ENCODE peak calls at places on chromosomes 7 and 10, in ten cellular contexts. One of them, this sample, is unnamed.

GRCh38 chr7:16801111-16801542 is 3.7 kb downstream of the AGR2 start:
- DNase-seq in stimulated activated CD8-positive, alpha-beta memory T cell treated with anti-CD3 and anti-CD28 coated beads, Interleukin-4, amount 100 ng/mL, for 4 hours: no peak
- DNase-seq in KBM-7: peak; percentile 47
- DNase-seq in IMR-90: peak; percentile 83
- DNase-seq in EL: peak; percentile 83
- DNase-seq in fibroblast of lung: peak; percentile 67
- DNase-seq in cardiac muscle cell: peak; percentile 55
- DNase-seq in ureter: no peak
- DNase-seq in stimulated activated CD4-positive, alpha-beta T cell treated with anti-CD3 and anti-CD28 coated beads, TNF-alpha, amount 100 ng/mL, for 24 hours: no peak
- DNase-seq in stimulated activated naive CD4-positive, alpha-beta T cell: no peak
- DNase-seq in this sample: no peak

GRCh38 chr10:29414501-29414900 is 125.6 kb downstream of the LYZL1 start:
- DNase-seq in stimulated activated CD4-positive, alpha-beta T cell treated with anti-CD3 and anti-CD28 coated beads, TNF-alpha, amount 100 ng/mL, for 24 hours: no peak
- DNase-seq in cardiac muscle cell: no peak
- DNase-seq in stimulated activated naive CD4-positive, alpha-beta T cell: no peak
- DNase-seq in EL: no peak
- DNase-seq in ureter: no peak
- DNase-seq in IMR-90: no peak
- DNase-seq in fibroblast of lung: no peak
- DNase-seq in KBM-7: no peak
- DNase-seq in stimulated activated CD8-positive, alpha-beta memory T cell treated with anti-CD3 and anti-CD28 coated beads, Interleukin-4, amount 100 ng/mL, for 4 hours: no peak
- DNase-seq in this sample: no peak

GRCh38 chr10:60456053-60456452 is 66.4 kb upstream of the ANK3 start:
- DNase-seq in EL: peak; percentile 57
- DNase-seq in fibroblast of lung: no peak
- DNase-seq in IMR-90: peak; percentile 27
- DNase-seq in stimulated activated CD4-positive, alpha-beta T cell treated with anti-CD3 and anti-CD28 coated beads, TNF-alpha, amount 100 ng/mL, for 24 hours: no peak
- DNase-seq in stimulated activated naive CD4-positive, alpha-beta T cell: no peak
- DNase-seq in stimulated activated CD8-positive, alpha-beta memory T cell treated with anti-CD3 and anti-CD28 coated beads, Interleukin-4, amount 100 ng/mL, for 4 hours: no peak
- DNase-seq in ureter: no peak
- DNase-seq in cardiac muscle cell: no peak
- DNase-seq in KBM-7: no peak
- DNase-seq in this sample: no peak

GRCh38 chr10:11149499-11149898 is 131.8 kb downstream of the CELF2 start:
- DNase-seq in stimulated activated naive CD4-positive, alpha-beta T cell: peak; percentile 79
- DNase-seq in KBM-7: peak; percentile 61
- DNase-seq in stimulated activated CD4-positive, alpha-beta T cell treated with anti-CD3 and anti-CD28 coated beads, TNF-alpha, amount 100 ng/mL, for 24 hours: no peak
- DNase-seq in EL: no peak
- DNase-seq in stimulated activated CD8-positive, alpha-beta memory T cell treated with anti-CD3 and anti-CD28 coated beads, Interleukin-4, amount 100 ng/mL, for 4 hours: no peak
- DNase-seq in ureter: no peak
- DNase-seq in cardiac muscle cell: no peak
- DNase-seq in fibroblast of lung: no peak
- DNase-seq in IMR-90: no peak
- DNase-seq in this sample: no peak

GRCh38 chr10:17206210-17206709 is 4.8 kb upstream of the TRDMT1 start:
- DNase-seq in IMR-90: peak; percentile 93
- DNase-seq in ureter: no peak
- DNase-seq in fibroblast of lung: peak; percentile 59
- DNase-seq in stimulated activated CD4-positive, alpha-beta T cell treated with anti-CD3 and anti-CD28 coated beads, TNF-alpha, amount 100 ng/mL, for 24 hours: no peak
- DNase-seq in cardiac muscle cell: no peak
- DNase-seq in stimulated activated naive CD4-positive, alpha-beta T cell: peak; percentile 66
- DNase-seq in stimulated activated CD8-positive, alpha-beta memory T cell treated with anti-CD3 and anti-CD28 coated beads, Interleukin-4, amount 100 ng/mL, for 4 hours: no peak
- DNase-seq in EL: peak; percentile 88
- DNase-seq in KBM-7: peak; percentile 67
- DNase-seq in this sample: no peak

GRCh38 chr10:74518076-74518475 is 308.3 kb upstream of the KAT6B start:
- DNase-seq in cardiac muscle cell: no peak
- DNase-seq in stimulated activated naive CD4-positive, alpha-beta T cell: no peak
- DNase-seq in KBM-7: no peak
- DNase-seq in EL: no peak
- DNase-seq in stimulated activated CD4-positive, alpha-beta T cell treated with anti-CD3 and anti-CD28 coated beads, TNF-alpha, amount 100 ng/mL, for 24 hours: no peak
- DNase-seq in stimulated activated CD8-positive, alpha-beta memory T cell treated with anti-CD3 and anti-CD28 coated beads, Interleukin-4, amount 100 ng/mL, for 4 hours: no peak
- DNase-seq in IMR-90: no peak
- DNase-seq in ureter: no peak
- DNase-seq in fibroblast of lung: peak; percentile 9
- DNase-seq in this sample: no peak

GRCh38 chr7:91267558-91267955 is 3.3 kb downstream of the FZD1 start:
- DNase-seq in fibroblast of lung: peak; percentile 54
- DNase-seq in stimulated activated CD8-positive, alpha-beta memory T cell treated with anti-CD3 and anti-CD28 coated beads, Interleukin-4, amount 100 ng/mL, for 4 hours: no peak
- DNase-seq in cardiac muscle cell: no peak
- DNase-seq in KBM-7: no peak
- DNase-seq in EL: no peak
- DNase-seq in stimulated activated CD4-positive, alpha-beta T cell treated with anti-CD3 and anti-CD28 coated beads, TNF-alpha, amount 100 ng/mL, for 24 hours: no peak
- DNase-seq in ureter: no peak
- DNase-seq in IMR-90: peak; percentile 75
- DNase-seq in stimulated activated naive CD4-positive, alpha-beta T cell: no peak
- DNase-seq in this sample: no peak

GRCh38 chr7:32206987-32207386 is 136.8 kb upstream of the PDE1C start:
- DNase-seq in EL: peak; percentile 40
- DNase-seq in stimulated activated CD4-positive, alpha-beta T cell treated with anti-CD3 and anti-CD28 coated beads, TNF-alpha, amount 100 ng/mL, for 24 hours: no peak
- DNase-seq in fibroblast of lung: peak; percentile 1
- DNase-seq in IMR-90: peak; percentile 3
- DNase-seq in KBM-7: peak; percentile 3
- DNase-seq in ureter: no peak
- DNase-seq in stimulated activated CD8-positive, alpha-beta memory T cell treated with anti-CD3 and anti-CD28 coated beads, Interleukin-4, amount 100 ng/mL, for 4 hours: no peak
- DNase-seq in cardiac muscle cell: peak; percentile 70
- DNase-seq in stimulated activated naive CD4-positive, alpha-beta T cell: no peak
- DNase-seq in this sample: peak; percentile 89

GRCh38 chr7:39181398-39181797 is 203.7 kb downstream of the POU6F2 start:
- DNase-seq in ureter: no peak
- DNase-seq in IMR-90: no peak
- DNase-seq in stimulated activated naive CD4-positive, alpha-beta T cell: no peak
- DNase-seq in cardiac muscle cell: no peak
- DNase-seq in stimulated activated CD8-positive, alpha-beta memory T cell treated with anti-CD3 and anti-CD28 coated beads, Interleukin-4, amount 100 ng/mL, for 4 hours: no peak
- DNase-seq in stimulated activated CD4-positive, alpha-beta T cell treated with anti-CD3 and anti-CD28 coated beads, TNF-alpha, amount 100 ng/mL, for 24 hours: no peak
- DNase-seq in EL: no peak
- DNase-seq in fibroblast of lung: no peak
- DNase-seq in KBM-7: no peak
- DNase-seq in this sample: no peak

GRCh38 chr7:78080811-78081210 is 282.2 kb downstream of the PHTF2 start:
- DNase-seq in ureter: no peak
- DNase-seq in IMR-90: peak; percentile 35
- DNase-seq in stimulated activated naive CD4-positive, alpha-beta T cell: no peak
- DNase-seq in stimulated activated CD8-positive, alpha-beta memory T cell treated with anti-CD3 and anti-CD28 coated beads, Interleukin-4, amount 100 ng/mL, for 4 hours: no peak
- DNase-seq in fibroblast of lung: no peak
- DNase-seq in KBM-7: no peak
- DNase-seq in EL: no peak
- DNase-seq in cardiac muscle cell: no peak
- DNase-seq in stimulated activated CD4-positive, alpha-beta T cell treated with anti-CD3 and anti-CD28 coated beads, TNF-alpha, amount 100 ng/mL, for 24 hours: no peak
- DNase-seq in this sample: no peak

GRCh38 chr7:17405786-17406185 is 107.3 kb downstream of the AHR start:
- DNase-seq in EL: peak; percentile 96
- DNase-seq in stimulated activated CD4-positive, alpha-beta T cell treated with anti-CD3 and anti-CD28 coated beads, TNF-alpha, amount 100 ng/mL, for 24 hours: no peak
- DNase-seq in stimulated activated naive CD4-positive, alpha-beta T cell: no peak
- DNase-seq in stimulated activated CD8-positive, alpha-beta memory T cell treated with anti-CD3 and anti-CD28 coated beads, Interleukin-4, amount 100 ng/mL, for 4 hours: no peak
- DNase-seq in fibroblast of lung: peak; percentile 88
- DNase-seq in IMR-90: peak; percentile 96
- DNase-seq in ureter: no peak
- DNase-seq in cardiac muscle cell: no peak
- DNase-seq in KBM-7: no peak
- DNase-seq in this sample: no peak

GRCh38 chr10:70478191-70479160 is at the start of gene PALD1:
- DNase-seq in stimulated activated CD4-positive, alpha-beta T cell treated with anti-CD3 and anti-CD28 coated beads, TNF-alpha, amount 100 ng/mL, for 24 hours: peak; percentile 22
- DNase-seq in cardiac muscle cell: peak; percentile 71
- DNase-seq in stimulated activated naive CD4-positive, alpha-beta T cell: peak; percentile 31
- DNase-seq in KBM-7: peak; percentile 88
- DNase-seq in IMR-90: no peak
- DNase-seq in ureter: peak; percentile 76
- DNase-seq in stimulated activated CD8-positive, alpha-beta memory T cell treated with anti-CD3 and anti-CD28 coated beads, Interleukin-4, amount 100 ng/mL, for 4 hours: peak; percentile 33
- DNase-seq in EL: peak; percentile 64
- DNase-seq in fibroblast of lung: peak; percentile 33
- DNase-seq in this sample: no peak

GRCh38 chr7:80135306-80136104 is 874 bp downstream of the GNAI1 start:
- DNase-seq in stimulated activated CD4-positive, alpha-beta T cell treated with anti-CD3 and anti-CD28 coated beads, TNF-alpha, amount 100 ng/mL, for 24 hours: no peak
- DNase-seq in EL: peak; percentile 47
- DNase-seq in KBM-7: no peak
- DNase-seq in ureter: peak; percentile 52
- DNase-seq in cardiac muscle cell: peak; percentile 44
- DNase-seq in IMR-90: peak; percentile 32
- DNase-seq in fibroblast of lung: peak; percentile 41
- DNase-seq in stimulated activated naive CD4-positive, alpha-beta T cell: peak; percentile 49
- DNase-seq in stimulated activated CD8-positive, alpha-beta memory T cell treated with anti-CD3 and anti-CD28 coated beads, Interleukin-4, amount 100 ng/mL, for 4 hours: no peak
- DNase-seq in this sample: no peak

GRCh38 chr7:46881507-46882127 is 700.3 kb downstream of the TNS3 start:
- DNase-seq in stimulated activated CD8-positive, alpha-beta memory T cell treated with anti-CD3 and anti-CD28 coated beads, Interleukin-4, amount 100 ng/mL, for 4 hours: no peak
- DNase-seq in ureter: no peak
- DNase-seq in EL: peak; percentile 43
- DNase-seq in stimulated activated CD4-positive, alpha-beta T cell treated with anti-CD3 and anti-CD28 coated beads, TNF-alpha, amount 100 ng/mL, for 24 hours: no peak
- DNase-seq in cardiac muscle cell: no peak
- DNase-seq in IMR-90: no peak
- DNase-seq in KBM-7: no peak
- DNase-seq in fibroblast of lung: no peak
- DNase-seq in stimulated activated naive CD4-positive, alpha-beta T cell: no peak
- DNase-seq in this sample: peak; percentile 82

GRCh38 chr10:14173706-14174594 is 156.8 kb downstream of the FRMD4A start:
- DNase-seq in cardiac muscle cell: peak; percentile 44
- DNase-seq in stimulated activated naive CD4-positive, alpha-beta T cell: peak; percentile 6
- DNase-seq in ureter: no peak
- DNase-seq in fibroblast of lung: peak; percentile 28
- DNase-seq in stimulated activated CD4-positive, alpha-beta T cell treated with anti-CD3 and anti-CD28 coated beads, TNF-alpha, amount 100 ng/mL, for 24 hours: no peak
- DNase-seq in KBM-7: no peak
- DNase-seq in stimulated activated CD8-positive, alpha-beta memory T cell treated with anti-CD3 and anti-CD28 coated beads, Interleukin-4, amount 100 ng/mL, for 4 hours: no peak
- DNase-seq in EL: peak; percentile 44
- DNase-seq in IMR-90: peak; percentile 21
- DNase-seq in this sample: no peak

GRCh38 chr7:44382459-44383300 is 57.3 kb upstream of the CAMK2B start:
- DNase-seq in EL: peak; percentile 36
- DNase-seq in cardiac muscle cell: peak; percentile 19
- DNase-seq in fibroblast of lung: peak; percentile 31
- DNase-seq in IMR-90: peak; percentile 43
- DNase-seq in stimulated activated CD8-positive, alpha-beta memory T cell treated with anti-CD3 and anti-CD28 coated beads, Interleukin-4, amount 100 ng/mL, for 4 hours: no peak
- DNase-seq in stimulated activated naive CD4-positive, alpha-beta T cell: no peak
- DNase-seq in ureter: peak; percentile 35
- DNase-seq in stimulated activated CD4-positive, alpha-beta T cell treated with anti-CD3 and anti-CD28 coated beads, TNF-alpha, amount 100 ng/mL, for 24 hours: no peak
- DNase-seq in KBM-7: no peak
- DNase-seq in this sample: peak; percentile 82

GRCh38 chr10:106711313-106711906 is 453.1 kb downstream of the SORCS1 start:
- DNase-seq in EL: peak; percentile 29
- DNase-seq in stimulated activated CD4-positive, alpha-beta T cell treated with anti-CD3 and anti-CD28 coated beads, TNF-alpha, amount 100 ng/mL, for 24 hours: no peak
- DNase-seq in KBM-7: peak; percentile 33
- DNase-seq in stimulated activated CD8-positive, alpha-beta memory T cell treated with anti-CD3 and anti-CD28 coated beads, Interleukin-4, amount 100 ng/mL, for 4 hours: no peak
- DNase-seq in stimulated activated naive CD4-positive, alpha-beta T cell: no peak
- DNase-seq in ureter: no peak
- DNase-seq in IMR-90: no peak
- DNase-seq in cardiac muscle cell: peak; percentile 61
- DNase-seq in fibroblast of lung: peak; percentile 2
- DNase-seq in this sample: no peak

GRCh38 chr10:62183442-62183841 is 85.2 kb downstream of the RTKN2 start:
- DNase-seq in fibroblast of lung: no peak
- DNase-seq in stimulated activated naive CD4-positive, alpha-beta T cell: peak; percentile 91
- DNase-seq in stimulated activated CD8-positive, alpha-beta memory T cell treated with anti-CD3 and anti-CD28 coated beads, Interleukin-4, amount 100 ng/mL, for 4 hours: no peak
- DNase-seq in ureter: no peak
- DNase-seq in IMR-90: no peak
- DNase-seq in KBM-7: no peak
- DNase-seq in EL: no peak
- DNase-seq in stimulated activated CD4-positive, alpha-beta T cell treated with anti-CD3 and anti-CD28 coated beads, TNF-alpha, amount 100 ng/mL, for 24 hours: no peak
- DNase-seq in cardiac muscle cell: no peak
- DNase-seq in this sample: no peak

GRCh38 chr10:112587709-112588108 is 140.7 kb downstream of the VTI1A start:
- DNase-seq in stimulated activated naive CD4-positive, alpha-beta T cell: no peak
- DNase-seq in EL: peak; percentile 10
- DNase-seq in stimulated activated CD4-positive, alpha-beta T cell treated with anti-CD3 and anti-CD28 coated beads, TNF-alpha, amount 100 ng/mL, for 24 hours: no peak
- DNase-seq in cardiac muscle cell: no peak
- DNase-seq in IMR-90: peak; percentile 15
- DNase-seq in stimulated activated CD8-positive, alpha-beta memory T cell treated with anti-CD3 and anti-CD28 coated beads, Interleukin-4, amount 100 ng/mL, for 4 hours: no peak
- DNase-seq in KBM-7: no peak
- DNase-seq in fibroblast of lung: no peak
- DNase-seq in ureter: no peak
- DNase-seq in this sample: no peak

GRCh38 chr7:99033765-99034164 is 110.1 kb downstream of the SMURF1 start:
- DNase-seq in ureter: no peak
- DNase-seq in KBM-7: no peak
- DNase-seq in stimulated activated CD8-positive, alpha-beta memory T cell treated with anti-CD3 and anti-CD28 coated beads, Interleukin-4, amount 100 ng/mL, for 4 hours: no peak
- DNase-seq in fibroblast of lung: no peak
- DNase-seq in stimulated activated naive CD4-positive, alpha-beta T cell: no peak
- DNase-seq in IMR-90: no peak
- DNase-seq in EL: no peak
- DNase-seq in cardiac muscle cell: no peak
- DNase-seq in stimulated activated CD4-positive, alpha-beta T cell treated with anti-CD3 and anti-CD28 coated beads, TNF-alpha, amount 100 ng/mL, for 24 hours: no peak
- DNase-seq in this sample: no peak

GRCh38 chr7:1366801-1367405 is 92.4 kb downstream of the MICALL2 start:
- DNase-seq in KBM-7: no peak
- DNase-seq in stimulated activated CD8-positive, alpha-beta memory T cell treated with anti-CD3 and anti-CD28 coated beads, Interleukin-4, amount 100 ng/mL, for 4 hours: no peak
- DNase-seq in fibroblast of lung: no peak
- DNase-seq in ureter: no peak
- DNase-seq in stimulated activated CD4-positive, alpha-beta T cell treated with anti-CD3 and anti-CD28 coated beads, TNF-alpha, amount 100 ng/mL, for 24 hours: no peak
- DNase-seq in IMR-90: no peak
- DNase-seq in stimulated activated naive CD4-positive, alpha-beta T cell: no peak
- DNase-seq in cardiac muscle cell: no peak
- DNase-seq in EL: no peak
- DNase-seq in this sample: no peak

This sample was measured in esophagus muscularis mucosa.